ENCODE peak calls at places on chromosomes 12 and 14, in four cellular contexts. G, Y, R and I are unnamed samples.

GRCh38 chr12:85558684-85559083 is 277.5 kb downstream of the RASSF9 start:
- DNase-seq in Y (no peak), G (no peak), R (no peak), I (no peak)

GRCh38 chr14:93915800-93916199 is 11.3 kb upstream of the FAM181A start:
- DNase-seq in G (no peak), R (no peak), Y (no peak), I (no peak)

GRCh38 chr14:51604078-51604477 is 47.6 kb upstream of the FRMD6 start:
- DNase-seq in R (no peak), Y (no peak), G (no peak), I (no peak)

GRCh38 chr12:85569261-85569660 is 266.9 kb downstream of the RASSF9 start:
- DNase-seq in G (no peak), Y (no peak), R (no peak), I (no peak)

GRCh38 chr14:101595887-101596721 is 34.8 kb downstream of the DIO3 start:
- DNase-seq in G (peak), R (no peak), Y (no peak), I (peak)

GRCh38 chr12:131353376-131353775 is 357.5 kb upstream of the SFSWAP start:
- DNase-seq in R (no peak), Y (no peak), G (no peak), I (no peak)

GRCh38 chr14:73753887-73754880 is 40.0 kb upstream of the PNMA1 start:
- DNase-seq in G (peak), R (no peak), Y (no peak), I (no peak)

GRCh38 chr12:49000346-49000745 is 1.2 kb upstream of the DDN start:
- DNase-seq in G (no peak), Y (no peak), R (no peak), I (no peak)

GRCh38 chr12:107461222-107461980 is 224.2 kb upstream of the PWP1 start:
- DNase-seq in R (no peak), G (no peak), Y (no peak), I (no peak)

GRCh38 chr12:72586456-72586855 is 314.3 kb downstream of the TRHDE start:
- DNase-seq in R (no peak), G (no peak), Y (no peak), I (no peak)

GRCh38 chr12:33488036-33488435 is 48.4 kb upstream of the SYT10 start:
- DNase-seq in R (no peak), G (no peak), Y (no peak), I (no peak)

GRCh38 chr14:102086346-102086971 is 385 bp downstream of the HSP90AA1 start:
- DNase-seq in R (peak), G (peak), Y (no peak), I (no peak)

GRCh38 chr14:51867753-51868152 is 7.3 kb downstream of the GNG2 start:
- DNase-seq in R (no peak), G (no peak), Y (no peak), I (no peak)

GRCh38 chr12:93741741-93742085 is 64.5 kb downstream of the CRADD start:
- DNase-seq in G (no peak), R (peak), Y (peak), I (no peak)

GRCh38 chr14:98167702-98168101 is 1104.3 kb downstream of the BCL11B start:
- DNase-seq in Y (no peak), R (no peak), G (no peak), I (no peak)

GRCh38 chr12:64104376-64104775 is 117.7 kb downstream of the KICS2 start:
- DNase-seq in G (peak), R (no peak), Y (peak), I (no peak)

GRCh38 chr12:88706286-88706685 is 126.0 kb upstream of the KITLG start:
- DNase-seq in G (no peak), Y (no peak), R (no peak), I (no peak)

GRCh38 chr12:31001581-31002360 is 71.9 kb upstream of the DDX11 start:
- DNase-seq in R (peak), Y (no peak), G (no peak), I (no peak)

GRCh38 chr12:112488257-112488926 is 69.6 kb downstream of the PTPN11 start:
- DNase-seq in G (no peak), R (no peak), Y (no peak), I (no peak)

GRCh38 chr14:75264036-75264435 is 14.6 kb upstream of the FOS start:
- DNase-seq in G (no peak), Y (no peak), R (no peak), I (no peak)

GRCh38 chr12:52147983-52148540 is 43.8 kb downstream of the KRT80 start:
- DNase-seq in G (no peak), Y (no peak), R (no peak), I (no peak)

GRCh38 chr12:71321130-71321529 is 118.5 kb upstream of the LGR5 start:
- DNase-seq in G (no peak), R (no peak), Y (no peak), I (no peak)

GRCh38 chr12:11486623-11487444 is 91.5 kb upstream of the PRB2 start:
- DNase-seq in Y (peak), R (peak), G (peak), I (peak)

GRCh38 chr12:88227263-88227662 is 85.2 kb downstream of the TMTC3 start:
- DNase-seq in R (no peak), G (no peak), Y (no peak), I (no peak)

GRCh38 chr12:62224601-62225000 is 35.6 kb upstream of the USP15 start:
- DNase-seq in R (no peak), G (no peak), Y (no peak), I (no peak)

DNA sequence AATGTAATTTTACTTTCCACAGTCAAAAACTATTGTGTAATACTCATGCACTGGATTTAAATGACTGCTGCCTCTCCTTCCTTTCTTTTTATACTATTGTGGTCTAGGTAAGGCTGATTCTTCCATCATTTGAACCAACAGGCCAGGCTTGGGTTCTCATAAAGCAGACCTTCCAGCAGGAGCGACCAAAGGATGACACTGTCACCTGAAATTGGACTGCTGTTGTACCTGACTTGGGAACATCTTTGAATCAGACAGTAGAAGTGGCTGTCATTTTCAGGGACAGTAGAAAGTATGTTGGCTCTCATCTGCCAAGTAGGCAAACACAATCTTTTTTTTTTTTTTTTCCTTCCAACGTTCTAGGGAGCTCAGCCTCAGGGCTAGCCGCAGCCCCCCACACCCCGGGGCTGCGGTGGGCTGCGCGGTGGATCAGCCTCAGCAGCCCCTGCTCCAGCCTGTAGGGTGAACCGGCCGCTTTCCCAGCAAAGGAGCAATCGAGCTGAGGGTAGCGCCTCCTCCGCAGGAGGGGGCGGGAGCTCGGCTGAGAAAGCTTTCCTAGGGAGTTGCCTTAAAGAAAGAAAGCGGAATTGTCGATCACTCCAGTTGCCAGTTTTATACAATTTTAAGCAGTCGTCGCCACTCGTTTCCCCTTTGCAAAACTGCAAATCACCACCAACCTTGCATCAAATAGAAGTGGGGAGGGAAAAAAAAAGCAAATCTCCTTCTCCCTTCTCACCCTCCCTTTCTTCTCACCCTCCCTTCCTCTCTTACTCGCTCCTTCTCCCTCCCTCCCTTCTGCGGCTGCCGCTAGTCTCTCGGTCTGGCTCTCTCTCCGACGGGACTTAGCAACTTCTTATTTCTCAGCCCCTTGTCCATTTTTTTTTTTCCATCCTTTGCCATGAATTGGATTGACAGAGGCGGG is at the start of gene PDE3A:
- DNase-seq in G (peak), Y (peak), R (peak), I (no peak)
- TF ChIP-seq CTCF in G (peak), Y (peak), R (peak), I (no peak)

GRCh38 chr14:103091041-103091882 is 3.3 kb upstream of the EXOC3L4 start:
- DNase-seq in Y (peak), R (no peak), G (peak), I (no peak)
- TF ChIP-seq CTCF in Y (peak), R (no peak), G (peak), I (peak)

DNA sequence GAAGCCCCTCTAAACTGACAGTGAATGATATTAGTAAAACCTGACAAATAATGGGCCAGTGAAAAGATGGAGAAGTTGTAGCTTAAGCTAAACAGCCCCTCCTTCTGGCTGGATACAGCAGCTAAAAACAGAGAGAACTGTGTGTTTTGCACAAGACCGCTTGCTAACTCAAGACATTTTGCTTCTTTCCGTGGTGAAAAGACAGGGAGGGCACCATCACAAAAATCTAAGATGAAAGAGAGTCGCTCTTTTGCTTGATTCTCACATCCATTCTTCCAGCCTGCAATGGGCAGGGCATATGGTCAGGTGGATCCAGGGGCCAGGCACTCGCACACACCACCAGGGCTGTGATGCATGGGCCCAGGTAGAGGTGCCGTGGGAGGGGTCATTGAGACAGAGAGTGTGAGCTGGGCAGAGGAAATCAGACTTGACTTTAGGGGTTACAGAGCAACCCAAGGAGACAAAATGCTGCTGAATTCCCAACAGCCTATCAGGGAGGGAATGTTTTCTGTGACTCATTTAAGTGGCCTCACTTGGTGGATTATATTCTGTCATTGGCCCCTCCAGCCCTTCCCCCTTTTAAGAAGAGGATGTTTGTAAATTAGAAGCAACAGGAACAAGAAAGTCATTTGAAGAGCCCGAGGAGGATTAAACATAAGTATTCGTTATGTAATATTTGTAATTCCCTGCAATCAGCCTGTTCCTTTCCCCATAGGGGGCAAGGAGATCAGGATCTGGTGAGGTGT is 12.2 kb downstream of the EMP1 start:
- DNase-seq in R (no peak), Y (no peak), G (no peak), I (no peak)
- TF ChIP-seq CTCF in R (no peak), Y (peak), G (peak), I (peak)

GRCh38 chr14:99201351-99202073 is 70.5 kb downstream of the BCL11B start:
- DNase-seq in Y (no peak), G (no peak), R (no peak), I (no peak)
- TF ChIP-seq CTCF in Y (no peak), G (no peak), R (no peak), I (no peak)

GRCh38 chr12:104973250-104973649 is 12.9 kb upstream of the NOPCHAP1 start:
- DNase-seq in R (no peak), G (no peak), Y (no peak), I (no peak)
- TF ChIP-seq CTCF in R (no peak), G (no peak), Y (no peak), I (no peak)

GRCh38 chr12:17030338-17030737 is 424.4 kb upstream of the LMO3 start:
- DNase-seq in Y (no peak), G (no peak), R (no peak), I (no peak)

DNA sequence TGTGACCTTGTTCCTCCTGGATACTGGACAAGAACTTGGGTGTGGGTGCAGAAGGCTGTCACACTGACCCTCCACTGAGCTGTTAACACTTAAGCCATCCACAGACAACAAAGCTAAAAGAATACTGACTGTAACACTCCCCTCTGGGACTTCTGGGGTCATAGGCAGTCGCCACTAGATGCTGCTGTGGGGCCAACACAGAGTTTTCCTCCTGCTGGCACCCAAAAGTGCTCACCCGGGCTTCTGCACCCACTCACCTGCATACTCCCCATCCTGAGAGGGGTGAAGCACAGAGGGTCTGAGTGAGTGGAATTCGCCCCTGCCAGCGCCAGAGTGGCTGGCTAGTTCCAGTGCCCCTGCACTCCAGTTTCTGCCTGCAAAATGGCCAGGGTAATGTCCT is 422.4 kb upstream of the LMO3 start:
- DNase-seq in R (no peak), G (no peak), Y (no peak), I (no peak)
- TF ChIP-seq CTCF in R (no peak), G (no peak), Y (no peak), I (no peak)

DNA sequence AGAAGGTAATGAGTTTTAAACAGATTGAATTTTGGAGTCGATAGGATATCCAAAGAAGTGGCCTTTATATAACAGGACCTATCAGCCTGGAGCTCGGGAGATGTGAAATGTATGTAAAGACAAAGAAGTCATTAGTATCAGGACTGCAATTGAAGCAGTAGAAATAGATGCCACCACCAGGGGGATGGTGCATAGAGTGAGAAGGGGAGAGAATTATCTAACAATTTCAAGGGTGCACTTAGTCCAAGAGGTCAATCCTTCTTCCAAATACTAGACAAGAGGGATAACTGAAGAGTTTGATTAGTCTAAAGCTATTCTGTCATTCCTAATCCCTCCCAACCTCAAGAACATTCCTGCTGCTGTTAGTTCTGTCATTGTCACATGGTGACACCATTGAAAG is 127.8 kb downstream of the CFAP54 start:
- DNase-seq in G (no peak), Y (no peak), R (no peak), I (no peak)
- TF ChIP-seq CTCF in G (no peak), Y (peak), R (peak), I (peak)